ENCODE peak calls at places on chromosomes 7 and 10, in six cellular contexts. O, S, P, A, F and G are unnamed samples.
A peak's percentile ranks its signal among the peaks of the same experiment; 100 is the strongest.

GRCh38 chr7:155299539-155300202 is 2.0 kb downstream of the INSIG1 start:
- DNase-seq in S (peak; percentile 25), A (no peak), F (no peak), P (peak; percentile 42), O (no peak), G (peak; percentile 39)

GRCh38 chr10:22599636-22600228 is 114.6 kb downstream of the PIP4K2A start:
- DNase-seq in F (no peak), O (no peak), S (no peak), A (no peak), P (no peak), G (no peak)

GRCh38 chr7:48006866-48007265 is 22.0 kb downstream of the SUN3 start:
- DNase-seq in P (no peak), S (no peak), O (no peak), A (no peak), F (no peak), G (no peak)

GRCh38 chr7:3712841-3713240 is 411.8 kb downstream of the SDK1 start:
- DNase-seq in O (peak; percentile 76), A (peak; percentile 3), P (no peak), F (no peak), S (no peak), G (no peak)

GRCh38 chr10:116594525-116595035 is 3.8 kb downstream of the PNLIPRP1 start:
- DNase-seq in P (no peak), O (no peak), A (no peak), F (no peak), S (no peak), G (no peak)

GRCh38 chr10:44818721-44819127 is 92.4 kb upstream of the TMEM72 start:
- DNase-seq in S (no peak), A (no peak), O (peak; percentile 80), P (no peak), F (peak; percentile 25), G (no peak)

GRCh38 chr10:35136263-35136815 is 9.7 kb downstream of the CREM start:
- DNase-seq in O (no peak), P (no peak), S (peak; percentile 65), F (no peak), A (no peak), G (no peak)

GRCh38 chr7:49580000-49580399 is 193.4 kb upstream of the VWC2 start:
- DNase-seq in P (no peak), S (no peak), F (no peak), O (no peak), A (no peak), G (no peak)

GRCh38 chr10:100506596-100507356 is 12.9 kb downstream of the SEC31B start:
- DNase-seq in O (no peak), F (peak; percentile 86), P (no peak), S (no peak), A (no peak), G (no peak)

GRCh38 chr7:33900501-33900900 is 4.8 kb upstream of the BMPER start:
- DNase-seq in S (no peak), O (no peak), A (no peak), P (no peak), F (peak; percentile 66), G (no peak)

GRCh38 chr10:99461230-99461629 is 30.8 kb upstream of the GOT1 start:
- DNase-seq in S (no peak), P (no peak), A (no peak), O (no peak), F (peak; percentile 77), G (no peak)

GRCh38 chr10:21593986-21594385 is 60.0 kb downstream of the MLLT10 start:
- DNase-seq in A (no peak), S (peak; percentile 26), F (no peak), O (no peak), P (no peak), G (no peak)

GRCh38 chr7:131769241-131769640 is 212.8 kb upstream of the PODXL start:
- DNase-seq in P (no peak), F (peak; percentile 4), A (peak; percentile 81), O (no peak), S (no peak), G (no peak)

GRCh38 chr7:118046086-118046485 is 137.9 kb upstream of the LSM8 start:
- DNase-seq in F (no peak), O (no peak), S (no peak), P (no peak), A (no peak), G (no peak)

GRCh38 chr7:81882086-81882485 is 112.2 kb upstream of the HGF start:
- DNase-seq in O (peak; percentile 63), F (peak; percentile 1), A (no peak), S (no peak), P (no peak), G (no peak)

GRCh38 chr10:73837072-73837471 is 25.7 kb upstream of the NDST2 start:
- DNase-seq in F (peak; percentile 41), P (no peak), O (no peak), A (no peak), S (no peak), G (peak; percentile 83)

GRCh38 chr10:49164587-49165188 is 23.5 kb downstream of the TMEM273 start:
- DNase-seq in O (no peak), S (peak; percentile 79), P (no peak), F (no peak), A (no peak), G (peak; percentile 34)

GRCh38 chr10:122349758-122350355 is 24.7 kb upstream of the PLEKHA1 start:
- DNase-seq in F (no peak), A (no peak), O (no peak), S (no peak), P (peak; percentile 48), G (no peak)

GRCh38 chr7:157549612-157550299 is 213.0 kb downstream of the DNAJB6 start:
- DNase-seq in A (no peak), S (no peak), P (peak; percentile 63), O (no peak), F (no peak), G (no peak)

GRCh38 chr10:44334091-44334490 is 50.8 kb downstream of the CXCL12 start:
- DNase-seq in S (no peak), P (no peak), O (no peak), A (no peak), F (no peak), G (no peak)

GRCh38 chr10:78893217-78893616 is 175.5 kb upstream of the ZMIZ1 start:
- DNase-seq in P (no peak), F (no peak), O (no peak), A (no peak), S (no peak), G (no peak)

GRCh38 chr7:31003721-31004120 is 40.0 kb downstream of the GHRHR start:
- DNase-seq in A (no peak), O (no peak), P (peak; percentile 19), F (no peak), S (no peak), G (no peak)

GRCh38 chr7:19327011-19327410 is 181.8 kb upstream of the FERD3L start:
- DNase-seq in P (no peak), S (no peak), A (no peak), F (no peak), O (peak; percentile 65), G (no peak)

GRCh38 chr10:131142446-131143380 is 168.8 kb downstream of the TCERG1L start:
- DNase-seq in P (peak; percentile 57), S (no peak), F (no peak), A (no peak), O (no peak), G (no peak)

GRCh38 chr10:78763651-78764395 is 304.9 kb upstream of the ZMIZ1 start:
- DNase-seq in A (no peak), O (no peak), F (no peak), P (peak; percentile 83), S (no peak), G (no peak)

GRCh38 chr10:20407421-20407820 is 489.7 kb downstream of the NEBL start:
- DNase-seq in A (no peak), P (no peak), F (no peak), S (no peak), O (no peak), G (no peak)

GRCh38 chr10:8386781-8387180 is 332.3 kb downstream of the GATA3 start:
- DNase-seq in F (no peak), S (no peak), P (no peak), A (no peak), O (no peak), G (no peak)

GRCh38 chr7:114825423-114825951 is 96.4 kb upstream of the MDFIC start:
- DNase-seq in O (no peak), P (no peak), A (no peak), S (no peak), F (no peak), G (no peak)

GRCh38 chr7:34075976-34076375 is 170.6 kb downstream of the BMPER start:
- DNase-seq in S (no peak), F (peak; percentile 48), A (no peak), O (no peak), P (peak; percentile 83), G (peak; percentile 54)

GRCh38 chr10:6233725-6234277 is 31.1 kb downstream of the PFKFB3 start:
- DNase-seq in S (no peak), P (no peak), O (no peak), A (no peak), F (no peak), G (no peak)

GRCh38 chr7:43491984-43492383 is 90.9 kb upstream of the STK17A start:
- DNase-seq in F (peak; percentile 50), A (peak; percentile 17), O (peak; percentile 37), P (no peak), S (no peak), G (no peak)

GRCh38 chr10:109247819-109248218 is 675.5 kb downstream of the XPNPEP1 start:
- DNase-seq in F (no peak), P (no peak), A (peak; percentile 27), O (no peak), S (no peak), G (no peak)

GRCh38 chr7:92133133-92133736 is 1.0 kb downstream of the CYP51A1 start:
- DNase-seq in S (peak; percentile 21), P (no peak), F (peak; percentile 2), O (no peak), A (no peak), G (no peak)

GRCh38 chr10:64408386-64409178 is 887.4 kb downstream of the REEP3 start:
- DNase-seq in O (no peak), P (no peak), S (no peak), F (no peak), A (no peak), G (no peak)